ENCODE peak calls at places on chromosomes 1 and 21, in eight cellular contexts. L is lower lobe of right lung; Y is amygdala; V is mesendoderm; E is Right ventricle myocardium inferior; O is activated CD8-positive, alpha-beta memory T cell treated with anti-CD3 and anti-CD28 coated beads for 48 hours; B is AML-193; A is sciatic nerve. I is an unnamed sample.

GRCh38 chr21:44365251-44365966 is 12.0 kb downstream of the TRPM2 start:
- DNase-seq in L (no peak), Y (no peak), V (no peak), E (peak; percentile 41), O (no peak), B (no peak), A (peak; percentile 42), I (no peak)

GRCh38 chr1:109782514-109782913 is 18.8 kb upstream of the EPS8L3 start:
- DNase-seq in L (peak; percentile 37), Y (no peak), V (no peak), E (peak; percentile 28), O (no peak), B (no peak), A (no peak), I (no peak)

GRCh38 chr1:15696956-15697521 is 12.9 kb downstream of the PLEKHM2 start:
- DNase-seq in L (peak; percentile 56), Y (no peak), V (no peak), E (no peak), O (no peak), B (peak; percentile 64), A (no peak), I (no peak)

GRCh38 chr1:83086346-83086745 is 912.6 kb downstream of the TTLL7 start:
- DNase-seq in L (no peak), Y (no peak), V (no peak), E (no peak), O (no peak), B (no peak), A (no peak), I (no peak)

GRCh38 chr1:206002833-206003532 is at the start of gene RAB7B:
- DNase-seq in L (peak; percentile 76), Y (no peak), V (no peak), E (peak; percentile 83), O (no peak), B (peak; percentile 65), A (peak; percentile 85), I (no peak)

GRCh38 chr1:179966551-179966950 is 11.9 kb downstream of the CEP350 start:
- DNase-seq in L (no peak), Y (no peak), V (no peak), E (no peak), O (no peak), B (no peak), A (no peak), I (no peak)

GRCh38 chr21:33022489-33022827 is 3.3 kb upstream of the OLIG2 start:
- DNase-seq in L (no peak), Y (no peak), V (no peak), E (no peak), O (no peak), B (no peak), A (no peak), I (no peak)

GRCh38 chr1:173473599-173474011 is 3.5 kb upstream of the PRDX6 start:
- DNase-seq in L (no peak), Y (no peak), V (no peak), E (no peak), O (no peak), B (no peak), A (no peak), I (no peak)

GRCh38 chr1:225652726-225653462 is at the start of gene ENAH:
- DNase-seq in L (peak; percentile 81), Y (peak; percentile 43), V (peak; percentile 83), E (peak; percentile 87), O (no peak), B (no peak), A (peak; percentile 86), I (peak; percentile 83)

GRCh38 chr1:3670823-3671251 is 18.5 kb downstream of the TP73 start:
- DNase-seq in L (peak; percentile 42), Y (no peak), V (no peak), E (no peak), O (no peak), B (no peak), A (no peak), I (no peak)

GRCh38 chr21:43196789-43197188 is 28.0 kb downstream of the CRYAA start:
- DNase-seq in L (no peak), Y (no peak), V (no peak), E (peak; percentile 9), O (no peak), B (no peak), A (peak; percentile 54), I (no peak)

GRCh38 chr21:44771896-44772525 is 29.6 kb downstream of the UBE2G2 start:
- DNase-seq in L (no peak), Y (no peak), V (no peak), E (no peak), O (no peak), B (no peak), A (no peak), I (no peak)

GRCh38 chr1:152185544-152186391 is 26.7 kb upstream of the RPTN start:
- DNase-seq in L (no peak), Y (no peak), V (peak; percentile 72), E (no peak), O (no peak), B (peak; percentile 65), A (no peak), I (peak; percentile 42)

GRCh38 chr1:225809842-225810578 is at the start of gene EPHX1:
- DNase-seq in L (peak; percentile 92), Y (peak; percentile 49), V (peak; percentile 95), E (peak; percentile 94), O (peak; percentile 45), B (peak; percentile 79), A (peak; percentile 95), I (no peak)

GRCh38 chr1:2526824-2527552 is 592 bp upstream of the PANK4 start:
- DNase-seq in L (no peak), Y (peak; percentile 33), V (peak; percentile 52), E (no peak), O (no peak), B (no peak), A (no peak), I (no peak)

GRCh38 chr1:184792450-184792969 is 37.9 kb upstream of the EDEM3 start:
- DNase-seq in L (peak; percentile 49), Y (peak; percentile 39), V (no peak), E (peak; percentile 86), O (no peak), B (peak; percentile 97), A (peak; percentile 66), I (no peak)

GRCh38 chr1:17304155-17304826 is 3.7 kb upstream of the PADI4 start:
- DNase-seq in L (no peak), Y (no peak), V (peak; percentile 74), E (no peak), O (no peak), B (peak; percentile 89), A (no peak), I (no peak)

GRCh38 chr1:176241385-176242015 is 34.4 kb upstream of the COP1 start:
- DNase-seq in L (no peak), Y (no peak), V (peak; percentile 88), E (no peak), O (no peak), B (no peak), A (no peak), I (peak; percentile 19)

GRCh38 chr1:27152829-27153548 is 1.9 kb downstream of the SLC9A1 start:
- DNase-seq in L (no peak), Y (no peak), V (no peak), E (no peak), O (no peak), B (no peak), A (no peak), I (no peak)